ENCODE peak calls at places on chromosomes 7 and 10, in ten cellular contexts. W is endodermal cell, D is astrocyte, U is lower lobe of right lung, G is lung, Y is A549, A is endothelial cell of umbilical vein, H is prostate gland, J is mammary epithelial cell, I is right atrium auricular region. O is an unnamed sample.
A peak's percentile ranks its signal among the peaks of the same experiment; 100 is the strongest.

GRCh38 chr10:121595806-121596667 is 2.2 kb downstream of the FGFR2 start:
- DNase-seq in W (peak; percentile 88), D (no peak), U (no peak), G (no peak), Y (no peak), A (no peak), H (peak; percentile 25), J (peak; percentile 26), I (no peak), O (no peak)

GRCh38 chr7:67564978-67565377 is 568.3 kb downstream of the TYW1 start:
- DNase-seq in W (no peak), D (no peak), U (no peak), G (no peak), Y (no peak), A (no peak), H (no peak), J (no peak), I (no peak), O (no peak)

GRCh38 chr10:72086466-72087391 is 1.6 kb downstream of the SPOCK2 start:
- DNase-seq in W (peak; percentile 82), D (peak; percentile 34), U (peak; percentile 73), G (no peak), Y (no peak), A (no peak), H (no peak), J (no peak), I (no peak), O (no peak)

GRCh38 chr7:1220000-1220726 is 12.5 kb upstream of the UNCX start:
- DNase-seq in W (no peak), D (no peak), U (no peak), G (no peak), Y (no peak), A (no peak), H (no peak), J (no peak), I (no peak), O (no peak)

GRCh38 chr10:48497965-48498770 is 106.7 kb downstream of the ARHGAP22 start:
- DNase-seq in W (no peak), D (no peak), U (no peak), G (no peak), Y (no peak), A (no peak), H (no peak), J (no peak), I (peak; percentile 36), O (no peak)

GRCh38 chr7:26656735-26657134 is 207.7 kb downstream of the SKAP2 start:
- DNase-seq in W (no peak), D (no peak), U (no peak), G (no peak), Y (no peak), A (no peak), H (no peak), J (no peak), I (no peak), O (no peak)

GRCh38 chr10:86035791-86036543 is 330.6 kb downstream of the GRID1 start:
- DNase-seq in W (no peak), D (no peak), U (no peak), G (no peak), Y (no peak), A (no peak), H (no peak), J (no peak), I (no peak), O (no peak)

GRCh38 chr7:14191686-14192098 is 202.2 kb upstream of the ETV1 start:
- DNase-seq in W (no peak), D (peak; percentile 45), U (no peak), G (no peak), Y (no peak), A (no peak), H (no peak), J (peak; percentile 36), I (no peak), O (no peak)

GRCh38 chr7:39624202-39624807 is 933 bp downstream of the RALA start:
- DNase-seq in W (no peak), D (no peak), U (no peak), G (no peak), Y (peak; percentile 37), A (peak; percentile 51), H (peak; percentile 17), J (peak; percentile 77), I (no peak), O (no peak)

GRCh38 chr10:18303851-18304800 is 163.9 kb downstream of the CACNB2 start:
- DNase-seq in W (no peak), D (no peak), U (no peak), G (no peak), Y (no peak), A (no peak), H (no peak), J (no peak), I (no peak), O (no peak)

GRCh38 chr7:149716007-149716931 is 57.1 kb downstream of the ZNF467 start:
- DNase-seq in W (peak; percentile 47), D (peak; percentile 6), U (no peak), G (peak; percentile 23), Y (peak; percentile 41), A (no peak), H (no peak), J (peak; percentile 79), I (peak; percentile 57), O (no peak)

DNA sequence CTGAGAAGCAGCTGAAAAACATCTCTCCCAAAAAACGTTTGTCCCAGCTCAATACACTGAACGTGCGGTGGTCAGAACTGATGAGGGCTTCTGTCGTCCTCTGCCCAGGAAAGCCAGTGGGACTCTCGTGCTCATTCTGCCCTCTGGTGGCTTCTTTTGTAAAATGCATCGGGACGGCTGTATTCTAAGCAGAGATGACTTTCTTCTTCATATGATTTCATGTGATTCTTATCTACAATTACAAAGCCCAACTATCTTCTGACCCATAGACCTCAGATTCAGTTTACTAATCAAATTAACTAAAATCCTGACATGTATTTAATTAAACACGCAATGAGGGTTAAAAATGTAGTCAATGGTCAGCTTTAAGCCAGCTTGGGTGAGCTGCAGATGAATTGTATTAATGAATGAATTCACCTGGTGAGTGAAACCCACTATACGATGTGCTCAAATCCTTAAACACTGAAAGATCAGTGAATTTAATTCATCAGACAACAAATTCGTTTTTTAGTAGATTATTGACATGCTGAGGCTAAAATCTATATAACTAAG is 117.6 kb upstream of the FAM204A start:
- DNase-seq in W (peak; percentile 91), D (peak; percentile 21), U (peak; percentile 50), G (peak; percentile 53), Y (peak; percentile 61), A (peak; percentile 68), H (peak; percentile 59), J (peak; percentile 52), I (peak; percentile 75), O (peak; percentile 64)
- H3K4me3 ChIP-seq in W (no peak overlapping the region), D (no peak overlapping the region), U (peak overlapping the region; percentile 17), G (no peak overlapping the region), Y (no peak overlapping the region), A (no peak overlapping the region), H (no peak overlapping the region), J (no peak overlapping the region), I (no peak overlapping the region), O (no peak overlapping the region)

GRCh38 chr10:112195224-112195623 is 11.7 kb upstream of the GPAM start:
- DNase-seq in W (no peak), D (no peak), U (no peak), G (no peak), Y (no peak), A (no peak), H (no peak), J (no peak), I (no peak), O (no peak)

GRCh38 chr10:112191223-112191622 is 7.7 kb upstream of the GPAM start:
- DNase-seq in W (no peak), D (no peak), U (no peak), G (no peak), Y (no peak), A (no peak), H (no peak), J (no peak), I (no peak), O (no peak)

GRCh38 chr10:112187527-112187926 is 4.0 kb upstream of the GPAM start:
- DNase-seq in W (no peak), D (no peak), U (no peak), G (no peak), Y (no peak), A (no peak), H (no peak), J (no peak), I (no peak), O (no peak)

GRCh38 chr10:112189465-112189864 is 5.9 kb upstream of the GPAM start:
- DNase-seq in W (no peak), D (no peak), U (no peak), G (no peak), Y (no peak), A (no peak), H (no peak), J (no peak), I (no peak), O (no peak)

GRCh38 chr10:112191791-112192190 is 8.2 kb upstream of the GPAM start:
- DNase-seq in W (no peak), D (no peak), U (no peak), G (no peak), Y (no peak), A (no peak), H (no peak), J (no peak), I (no peak), O (no peak)
- TF ChIP-seq CTCF in W (no peak), D (no peak), U (no peak), G (no peak), Y (no peak), A (no peak), H (no peak), J (no peak), I (no peak), O (no peak)

GRCh38 chr10:44967596-44967995 is 8.0 kb downstream of the RASSF4 start:
- DNase-seq in W (peak; percentile 29), D (no peak), U (no peak), G (no peak), Y (no peak), A (no peak), H (no peak), J (no peak), I (peak; percentile 59), O (no peak)

GRCh38 chr10:44969854-44970253 is 8.8 kb downstream of the DEPP1 start:
- DNase-seq in W (no peak), D (no peak), U (no peak), G (no peak), Y (no peak), A (no peak), H (no peak), J (no peak), I (no peak), O (no peak)

GRCh38 chr10:44968887-44969400 is 9.3 kb downstream of the RASSF4 start:
- DNase-seq in W (no peak), D (no peak), U (no peak), G (no peak), Y (no peak), A (no peak), H (no peak), J (no peak), I (no peak), O (no peak)

GRCh38 chr10:44966816-44967509 is 7.4 kb downstream of the RASSF4 start:
- DNase-seq in W (no peak), D (no peak), U (no peak), G (no peak), Y (no peak), A (no peak), H (no peak), J (no peak), I (peak; percentile 57), O (no peak)

GRCh38 chr10:44968101-44968886 is 8.7 kb downstream of the RASSF4 start:
- DNase-seq in W (no peak), D (no peak), U (peak; percentile 75), G (no peak), Y (no peak), A (no peak), H (no peak), J (no peak), I (peak; percentile 89), O (no peak)
- H3K4me1 ChIP-seq in W (peaks cover 9% of the 10 kb centered on the region), D (peaks cover 19% of the 10 kb centered on the region), U (peaks cover 78% of the 10 kb centered on the region), G (peaks cover 27% of the 10 kb centered on the region), Y (peaks cover 7% of the 10 kb centered on the region), A (no peaks in the 10 kb centered on the region), H (peaks cover 11% of the 10 kb centered on the region), J (peaks cover 6% of the 10 kb centered on the region), I (peaks cover 90% of the 10 kb centered on the region), O (peaks cover 9% of the 10 kb centered on the region)

GRCh38 chr10:29689001-29689400 is 54.2 kb upstream of the SVIL start:
- DNase-seq in W (no peak), D (peak; percentile 82), U (no peak), G (no peak), Y (peak; percentile 23), A (peak; percentile 89), H (no peak), J (peak; percentile 73), I (no peak), O (no peak)
- H3K4me3 ChIP-seq in W (no peak overlapping the region), D (no peak overlapping the region), U (no peak overlapping the region), G (no peak overlapping the region), Y (no peak overlapping the region), A (no peak overlapping the region), H (no peak overlapping the region), J (no peak overlapping the region), I (no peak overlapping the region), O (no peak overlapping the region)

O was measured in BE2C.